ENCODE peak calls at places on chromosomes 7 and 10, in six cellular contexts. M is mesendoderm, L is IMR-90, H is neuronal stem cell, F is H9, P is H1. C is an unnamed sample.
A peak's percentile ranks its signal among the peaks of the same experiment; 100 is the strongest.

GRCh38 chr7:76133164-76133775 is 68.4 kb upstream of the SRRM3 start:
- DNase-seq in H (no peak), P (no peak), L (no peak), M (no peak), F (no peak), C (no peak)

GRCh38 chr7:78218051-78218450 is 419.5 kb downstream of the PHTF2 start:
- DNase-seq in L (peak; percentile 79), H (no peak), M (no peak), P (no peak), F (no peak), C (peak; percentile 27)

GRCh38 chr10:847868-848267 is 83.6 kb downstream of the LARP4B start:
- DNase-seq in M (peak; percentile 66), F (no peak), L (no peak), H (no peak), P (no peak), C (no peak)

GRCh38 chr10:80511984-80512634 is 25.6 kb upstream of the SH2D4B start:
- DNase-seq in F (no peak), H (no peak), L (no peak), P (no peak), M (no peak), C (no peak)

GRCh38 chr10:64430690-64431323 is 909.6 kb downstream of the REEP3 start:
- DNase-seq in M (peak; percentile 95), L (no peak), H (peak; percentile 59), F (peak; percentile 80), P (peak; percentile 54), C (no peak)

GRCh38 chr7:157211710-157212109 is 73.0 kb downstream of the UBE3C start:
- DNase-seq in F (no peak), L (peak; percentile 96), M (no peak), H (no peak), P (no peak), C (peak; percentile 95)

GRCh38 chr7:71733108-71733870 is 601.3 kb downstream of the GALNT17 start:
- DNase-seq in L (peak; percentile 22), P (peak; percentile 87), H (peak; percentile 89), M (peak; percentile 92), F (peak; percentile 94), C (peak; percentile 37)

GRCh38 chr10:81733547-81733946 is 141.4 kb upstream of the NRG3 start:
- DNase-seq in H (no peak), F (no peak), L (no peak), P (no peak), M (no peak), C (no peak)

GRCh38 chr10:4653160-4653559 is 172.8 kb upstream of the AKR1E2 start:
- DNase-seq in M (peak; percentile 88), P (no peak), H (no peak), F (no peak), L (no peak), C (no peak)

GRCh38 chr7:103075337-103075918 is 488 bp downstream of the ARMC10 start:
- DNase-seq in L (peak; percentile 62), H (peak; percentile 48), M (peak; percentile 64), F (peak; percentile 89), P (peak; percentile 57), C (peak; percentile 59)

GRCh38 chr7:140165422-140165821 is 11.4 kb downstream of the KDM7A start:
- DNase-seq in F (no peak), L (peak; percentile 89), M (peak; percentile 69), P (no peak), H (no peak), C (peak; percentile 65)

GRCh38 chr10:16799621-16800020 is 17.6 kb downstream of the RSU1 start:
- DNase-seq in F (peak; percentile 50), L (no peak), P (no peak), M (peak; percentile 66), H (no peak), C (no peak)

GRCh38 chr7:106059556-106059955 is 52.6 kb downstream of the SYPL1 start:
- DNase-seq in M (no peak), P (no peak), F (no peak), L (no peak), H (no peak), C (no peak)

GRCh38 chr10:110006358-110007170 is 1.2 kb upstream of the ADD3 start:
- DNase-seq in L (peak; percentile 70), P (no peak), F (peak; percentile 33), M (peak; percentile 47), H (peak; percentile 31), C (peak; percentile 69)

GRCh38 chr10:71213127-71213616 is 802 bp downstream of the UNC5B start:
- DNase-seq in P (no peak), F (peak; percentile 65), L (peak; percentile 84), M (peak; percentile 86), H (peak; percentile 45), C (peak; percentile 82)

GRCh38 chr7:47951374-47951773 is 3.1 kb upstream of the PKD1L1 start:
- DNase-seq in L (no peak), P (no peak), M (no peak), H (no peak), F (no peak), C (no peak)

GRCh38 chr7:85090138-85090537 is 96.7 kb downstream of the SEMA3D start:
- DNase-seq in P (no peak), H (no peak), M (no peak), F (no peak), L (no peak), C (no peak)

GRCh38 chr7:103636153-103636552 is 190.1 kb upstream of the SLC26A5 start:
- DNase-seq in H (peak; percentile 20), F (no peak), M (peak; percentile 65), P (no peak), L (peak; percentile 45), C (peak; percentile 6)

GRCh38 chr7:121084256-121084655 is 95.7 kb downstream of the CPED1 start:
- DNase-seq in P (no peak), L (peak; percentile 44), F (no peak), H (no peak), M (no peak), C (peak; percentile 30)

GRCh38 chr10:71241114-71241898 is 28.9 kb downstream of the UNC5B start:
- DNase-seq in L (peak; percentile 50), F (no peak), P (no peak), M (no peak), H (no peak), C (peak; percentile 74)

GRCh38 chr10:80187465-80188409 is 17.6 kb downstream of the ANXA11 start:
- DNase-seq in F (no peak), P (no peak), H (no peak), L (no peak), M (no peak), C (no peak)

GRCh38 chr7:132977234-132977633 is 104.7 kb downstream of the CHCHD3 start:
- DNase-seq in L (peak; percentile 11), M (no peak), H (no peak), F (no peak), P (no peak), C (no peak)

GRCh38 chr10:28631896-28632596 is 45.3 kb upstream of the BAMBI start:
- DNase-seq in P (no peak), H (no peak), F (no peak), M (no peak), L (peak; percentile 31), C (no peak)

GRCh38 chr10:43259248-43259980 is 7.5 kb downstream of the RASGEF1A start:
- DNase-seq in H (no peak), M (no peak), P (no peak), F (no peak), L (no peak), C (no peak)

GRCh38 chr7:731440-732085 is 4.5 kb upstream of the PRKAR1B start:
- DNase-seq in P (no peak), F (no peak), L (no peak), H (no peak), M (no peak), C (no peak)

GRCh38 chr10:125158528-125159485 is 1.6 kb downstream of the CTBP2 start:
- DNase-seq in L (peak; percentile 54), M (no peak), H (no peak), P (no peak), F (peak; percentile 15), C (peak; percentile 78)

GRCh38 chr7:16399916-16400895 is 21.1 kb downstream of the CRPPA start:
- DNase-seq in P (no peak), M (peak; percentile 19), F (no peak), H (no peak), L (peak; percentile 2), C (no peak)

DNA sequence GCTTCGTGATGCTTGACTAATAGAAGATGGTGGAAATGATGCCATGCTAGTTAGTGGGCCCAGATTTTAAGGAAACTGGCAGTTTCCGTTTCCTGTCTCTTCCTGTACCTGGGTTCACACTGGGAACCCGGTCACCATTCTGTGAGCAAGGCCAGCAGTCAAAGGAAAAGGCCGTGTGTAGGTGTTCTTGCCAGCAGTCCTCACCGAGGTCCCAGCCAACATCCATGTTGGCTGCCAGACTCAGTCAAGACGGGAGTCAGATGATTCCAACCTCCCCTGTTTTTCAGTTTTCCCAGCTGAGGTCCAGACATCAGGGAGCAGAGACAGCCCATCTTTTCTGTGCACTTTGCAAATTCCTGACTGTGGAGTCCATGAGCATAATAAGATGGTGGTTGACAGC is 15.2 kb upstream of the PILRB start:
- DNase-seq in P (no peak), H (no peak), M (no peak), L (no peak), F (no peak), C (no peak)
- H2BK15ac ChIP-seq in P (no peak overlapping the region), H (no peak overlapping the region), M (no peak overlapping the region), L (no peak overlapping the region), F (no peak overlapping the region), C (no peak overlapping the region)

DNA sequence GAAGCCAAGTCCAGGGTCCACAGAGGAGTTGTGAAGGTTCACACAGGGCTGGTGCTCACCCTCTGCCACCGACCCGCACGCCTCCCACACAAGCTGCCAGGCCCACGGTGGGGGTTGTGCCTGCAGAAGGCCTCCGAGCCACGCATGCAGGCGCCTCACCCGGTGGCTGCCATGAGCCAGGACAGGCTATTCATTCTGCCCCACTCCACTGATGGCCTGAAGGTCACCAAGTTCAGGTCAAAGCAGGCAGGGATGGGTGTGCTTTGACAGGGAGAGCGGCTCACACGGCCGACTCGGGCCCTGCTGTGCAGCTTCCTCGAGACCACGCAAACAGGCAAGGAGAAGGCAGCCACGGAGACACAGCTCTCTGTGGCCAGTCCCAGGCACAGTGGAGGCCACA is 143.9 kb downstream of the MAD1L1 start:
- DNase-seq in F (no peak), M (no peak), H (no peak), P (no peak), L (no peak), C (no peak)
- H2BK15ac ChIP-seq in F (no peak overlapping the region), M (no peak overlapping the region), H (no peak overlapping the region), P (no peak overlapping the region), L (no peak overlapping the region), C (no peak overlapping the region)

DNA sequence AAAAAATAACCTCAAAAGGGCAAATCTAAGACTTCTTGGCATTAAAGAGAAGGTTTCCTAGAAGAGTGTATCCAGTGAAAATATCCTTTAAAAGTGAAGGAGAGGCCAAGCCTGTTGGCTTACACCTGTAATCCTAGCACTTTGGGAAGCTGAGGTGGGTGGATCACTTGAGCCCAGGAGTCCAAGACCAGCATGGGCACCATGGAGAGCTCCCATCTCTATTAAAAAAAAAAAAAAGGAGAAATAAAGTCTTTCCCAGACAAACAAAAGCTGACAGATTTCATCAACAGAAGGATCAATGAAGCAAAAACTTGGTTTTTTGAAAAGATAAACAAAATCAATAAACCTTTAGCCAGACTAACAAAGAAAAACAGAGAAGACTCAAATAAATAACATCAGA is 67.6 kb upstream of the ZNF800 start:
- DNase-seq in P (no peak), H (no peak), F (no peak), L (no peak), M (no peak), C (no peak)
- H2BK15ac ChIP-seq in P (no peak overlapping the region), H (no peak overlapping the region), F (no peak overlapping the region), L (no peak overlapping the region), M (no peak overlapping the region), C (no peak overlapping the region)

DNA sequence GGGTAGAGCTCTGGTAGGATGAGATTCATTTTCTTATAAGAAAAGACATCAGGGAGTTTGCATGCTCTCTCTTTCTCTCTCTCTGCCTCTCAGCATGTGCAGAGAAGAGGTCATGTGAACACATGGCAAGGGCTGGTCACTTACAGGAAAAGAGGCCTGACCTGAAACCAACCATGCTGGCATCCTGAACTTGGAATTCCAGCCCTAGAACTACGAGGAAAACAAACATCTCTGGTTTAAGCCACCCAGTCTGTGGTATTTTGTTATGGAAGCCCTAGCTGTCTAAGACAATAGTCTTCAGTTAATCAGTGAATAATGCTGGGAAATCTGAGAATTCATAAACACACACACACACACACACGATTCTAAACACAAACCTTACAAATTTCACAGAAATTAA is 1104.2 kb upstream of the LRRN3 start:
- DNase-seq in M (no peak), F (no peak), P (no peak), H (no peak), L (no peak), C (no peak)
- H2BK15ac ChIP-seq in M (no peak overlapping the region), F (no peak overlapping the region), P (no peak overlapping the region), H (no peak overlapping the region), L (no peak overlapping the region), C (no peak overlapping the region)